ENCODE peak calls at places on chromosome 20, in nine cellular contexts. M is fibroblast of lung, Z is AG04450, R is fibroblast of pulmonary artery, I is kidney epithelial cell, O is GM12865, J is HepG2, T is heart left ventricle, A is A673. H is an unnamed sample.

GRCh38 chr20:49956689-49957443 is 20.7 kb downstream of the RNF114 start:
- DNase-seq in M (no peak), Z (no peak), R (no peak), I (no peak), O (peak), J (peak), T (no peak), A (no peak), H (no peak)

GRCh38 chr20:59163641-59164530 is at the start of gene ZNF831:
- DNase-seq in M (no peak), Z (no peak), R (no peak), I (no peak), O (peak), J (no peak), T (no peak), A (no peak), H (no peak)

GRCh38 chr20:41365785-41366545 is 653 bp downstream of the EMILIN3 start:
- DNase-seq in M (no peak), Z (no peak), R (no peak), I (no peak), O (no peak), J (no peak), T (peak), A (no peak), H (no peak)

GRCh38 chr20:45985573-45985972 is 13.6 kb upstream of the ZNF335 start:
- DNase-seq in M (no peak), Z (no peak), R (peak), I (no peak), O (no peak), J (peak), T (no peak), A (no peak), H (no peak)

GRCh38 chr20:31985152-31985551 is 17.2 kb downstream of the XKR7 start:
- DNase-seq in M (no peak), Z (no peak), R (no peak), I (no peak), O (no peak), J (no peak), T (no peak), A (no peak), H (no peak)

GRCh38 chr20:58710481-58711265 is 18.1 kb downstream of the NPEPL1 start:
- DNase-seq in M (no peak), Z (no peak), R (no peak), I (no peak), O (peak), J (no peak), T (no peak), A (no peak), H (no peak)

GRCh38 chr20:19786311-19786710 is 28.3 kb downstream of the RIN2 start:
- DNase-seq in M (peak), Z (peak), R (peak), I (peak), O (no peak), J (no peak), T (peak), A (peak), H (peak)

GRCh38 chr20:595330-596308 is 14.5 kb downstream of the TCF15 start:
- DNase-seq in M (no peak), Z (no peak), R (no peak), I (no peak), O (no peak), J (no peak), T (peak), A (no peak), H (no peak)

GRCh38 chr20:46712056-46712636 is 2.7 kb downstream of the SLC2A10 start:
- DNase-seq in M (no peak), Z (no peak), R (no peak), I (no peak), O (no peak), J (no peak), T (no peak), A (no peak), H (no peak)

GRCh38 chr20:64077876-64078551 is 1.3 kb downstream of the RGS19 start:
- DNase-seq in M (no peak), Z (no peak), R (no peak), I (no peak), O (peak), J (no peak), T (no peak), A (no peak), H (no peak)

GRCh38 chr20:63145156-63145555 is 70.8 kb downstream of the YTHDF1 start:
- DNase-seq in M (no peak), Z (no peak), R (no peak), I (no peak), O (no peak), J (no peak), T (no peak), A (no peak), H (no peak)

GRCh38 chr20:645318-646106 is 7.5 kb downstream of the SRXN1 start:
- DNase-seq in M (peak), Z (peak), R (peak), I (no peak), O (peak), J (peak), T (peak), A (peak), H (no peak)

GRCh38 chr20:18019068-18019467 is 38.6 kb downstream of the OVOL2 start:
- DNase-seq in M (no peak), Z (no peak), R (peak), I (no peak), O (peak), J (peak), T (no peak), A (peak), H (no peak)

GRCh38 chr20:44736170-44737021 is 9.3 kb upstream of the KCNK15 start:
- DNase-seq in M (peak), Z (no peak), R (peak), I (no peak), O (peak), J (peak), T (peak), A (peak), H (no peak)

GRCh38 chr20:53774487-53775203 is 181.0 kb upstream of the ZNF217 start:
- DNase-seq in M (peak), Z (peak), R (peak), I (peak), O (no peak), J (no peak), T (peak), A (no peak), H (peak)

GRCh38 chr20:59817406-59817805 is 116.0 kb downstream of the SYCP2 start:
- DNase-seq in M (no peak), Z (no peak), R (no peak), I (no peak), O (no peak), J (no peak), T (peak), A (no peak), H (no peak)

GRCh38 chr20:53157443-53158408 is 185.6 kb downstream of the TSHZ2 start:
- DNase-seq in M (peak), Z (peak), R (peak), I (no peak), O (peak), J (peak), T (peak), A (peak), H (no peak)

DNA sequence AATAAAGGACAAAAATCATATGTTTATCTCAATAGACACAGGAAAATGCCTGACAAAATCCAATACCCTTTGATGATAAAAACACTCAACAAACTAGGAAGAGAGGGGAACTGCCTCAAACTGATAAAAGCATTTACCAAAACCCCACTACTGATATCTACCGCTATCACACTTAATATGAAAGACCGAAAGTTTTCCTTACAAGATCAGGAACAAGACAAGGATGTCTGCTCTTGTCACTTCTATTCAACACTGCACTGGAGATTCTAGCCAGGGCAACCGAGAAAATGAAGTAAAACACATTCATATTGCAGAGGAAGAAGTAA is 25.1 kb downstream of the GZF1 start:
- DNase-seq in M (no peak), Z (no peak), R (no peak), I (no peak), O (no peak), J (no peak), T (no peak), A (no peak), H (no peak)
- TF ChIP-seq CTCF in M (no peak), Z (no peak), R (no peak), I (no peak), O (no peak), J (no peak), T (no peak), A (no peak), H (no peak)

GRCh38 chr20:62054451-62054953 is 11.2 kb downstream of the TAF4 start:
- DNase-seq in M (no peak), Z (no peak), R (no peak), I (no peak), O (no peak), J (no peak), T (no peak), A (no peak), H (no peak)
- H3K4me3 ChIP-seq in M (no peak), Z (no peak), R (no peak), I (no peak), O (no peak), J (no peak), T (no peak), A (no peak), H (no peak)

GRCh38 chr20:47784599-47785320 is 521 bp downstream of the SULF2 start:
- DNase-seq in M (peak), Z (no peak), R (peak), I (no peak), O (peak), J (peak), T (peak), A (peak), H (no peak)
- TF ChIP-seq CTCF in M (peak), Z (peak), R (peak), I (peak), O (no peak), J (peak), T (no peak), A (peak), H (peak)

DNA sequence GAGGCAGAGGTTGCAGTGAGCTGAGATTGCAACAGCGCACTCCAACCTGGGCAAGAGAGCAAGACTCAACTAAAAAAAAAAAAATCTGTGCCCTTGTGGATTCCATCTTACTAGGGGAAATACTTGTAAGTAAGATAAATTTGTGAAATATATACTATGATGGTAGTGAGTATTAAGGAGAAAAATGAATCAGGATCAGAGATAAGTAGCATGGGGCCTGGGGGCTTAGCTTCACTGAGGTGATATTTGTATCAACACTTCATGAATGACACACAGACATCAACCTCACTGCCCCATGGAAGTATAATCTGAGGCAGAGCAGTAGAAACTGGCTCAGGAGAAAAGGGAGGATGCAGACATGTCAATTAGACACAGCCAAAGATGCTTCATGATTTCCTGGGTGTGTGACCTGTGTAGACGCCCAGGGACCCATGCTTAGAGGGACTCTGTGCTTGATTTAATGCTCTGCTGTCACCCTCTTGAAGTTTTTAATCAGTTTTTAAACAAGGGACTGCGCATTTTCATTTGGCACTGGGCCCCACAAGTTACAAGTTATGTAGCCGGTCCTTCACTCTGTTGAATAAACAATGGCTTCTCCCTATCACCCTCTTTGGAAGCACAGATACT is 41.9 kb downstream of the PCNA start:
- DNase-seq in M (no peak), Z (no peak), R (no peak), I (no peak), O (peak), J (no peak), T (no peak), A (no peak), H (no peak)
- H3K4me3 ChIP-seq in M (peak), Z (no peak), R (no peak), I (no peak), O (no peak), J (peak), T (peak), A (no peak), H (no peak)

GRCh38 chr20:3406481-3407425 is 716 bp downstream of the DNAAF9 start:
- DNase-seq in M (peak), Z (no peak), R (peak), I (no peak), O (no peak), J (peak), T (peak), A (peak), H (no peak)
- TF ChIP-seq CTCF in M (peak), Z (no peak), R (peak), I (peak), O (no peak), J (no peak), T (no peak), A (no peak), H (peak)